ENCODE peak calls at places on chromosomes 12 and 14, in five cellular contexts. D is OCI-LY7, H is osteoblast, G is cardiac muscle cell, X is dorsolateral prefrontal cortex. Y is an unnamed sample.

GRCh38 chr12:64780220-64780530 is 21.0 kb upstream of the GNS start:
- DNase-seq in D (no peak), G (no peak), H (peak), X (no peak), Y (no peak)

GRCh38 chr14:74621556-74621955 is 9.5 kb upstream of the LTBP2 start:
- DNase-seq in G (peak), H (no peak), D (no peak), X (no peak), Y (no peak)

GRCh38 chr12:131865196-131865875 is 29.1 kb upstream of the ULK1 start:
- DNase-seq in H (peak), X (no peak), D (no peak), G (no peak), Y (no peak)

GRCh38 chr12:69500631-69501030 is 30.4 kb downstream of the FRS2 start:
- DNase-seq in X (no peak), D (no peak), H (no peak), G (no peak), Y (no peak)

GRCh38 chr12:7647071-7647470 is 18.6 kb downstream of the APOBEC1 start:
- DNase-seq in X (no peak), H (no peak), D (no peak), G (no peak), Y (no peak)

GRCh38 chr14:100042328-100042727 is 22.9 kb upstream of the EVL start:
- DNase-seq in G (no peak), H (no peak), X (no peak), D (no peak), Y (no peak)

GRCh38 chr14:87992349-87992719 is 648 bp downstream of the GALC start:
- DNase-seq in G (no peak), X (peak), H (no peak), D (no peak), Y (no peak)

GRCh38 chr12:109098142-109098652 is 800 bp downstream of the UNG start:
- DNase-seq in H (no peak), D (no peak), X (no peak), G (peak), Y (no peak)

GRCh38 chr12:90393654-90394053 is 561.3 kb downstream of the CCER1 start:
- DNase-seq in X (no peak), G (no peak), H (no peak), D (no peak), Y (no peak)

GRCh38 chr12:49632986-49633702 is 9.8 kb downstream of the PRPF40B start:
- DNase-seq in X (no peak), G (no peak), H (peak), D (no peak), Y (no peak)

GRCh38 chr14:88866305-88866704 is 41.9 kb downstream of the TTC8 start:
- DNase-seq in X (no peak), H (no peak), G (no peak), D (no peak), Y (no peak)

GRCh38 chr12:66636771-66637170 is 42.1 kb downstream of the GRIP1 start:
- DNase-seq in X (peak), H (no peak), D (no peak), G (no peak), Y (peak)

GRCh38 chr14:30786701-30787100 is 87.7 kb upstream of the COCH start:
- DNase-seq in X (no peak), H (no peak), G (no peak), D (no peak), Y (no peak)
- H3K4me3 ChIP-seq in X (no peak), H (no peak), G (no peak), D (no peak), Y (no peak)

DNA sequence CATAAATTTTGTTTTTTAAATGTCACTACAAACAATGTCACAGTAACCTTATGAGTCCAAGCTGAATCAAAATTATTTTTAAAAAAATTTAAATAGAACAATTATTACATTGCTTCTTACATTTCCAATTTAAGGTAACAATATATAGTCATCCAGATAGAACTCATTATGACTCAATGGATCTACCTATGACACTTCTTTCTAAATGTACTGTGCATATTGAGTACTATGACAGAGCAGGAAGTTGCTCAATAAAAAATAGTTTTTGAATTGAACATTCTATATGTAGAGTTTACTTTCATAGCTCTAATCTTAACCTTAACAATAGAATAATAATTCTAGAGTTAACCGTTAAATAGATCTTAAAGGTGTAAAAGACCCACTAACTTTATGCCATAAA is 44.4 kb upstream of the ALG10 start:
- DNase-seq in H (no peak), D (no peak), X (no peak), G (no peak), Y (no peak)
- H3K27ac ChIP-seq in H (no peak), D (no peak), X (no peak), G (no peak), Y (no peak)

GRCh38 chr12:78204926-78205325 is 374.2 kb downstream of the NAV3 start:
- DNase-seq in X (no peak), G (no peak), H (no peak), D (no peak), Y (no peak)
- TF ChIP-seq CTCF in X (no peak), G (no peak), H (no peak), D (no peak), Y (no peak)

GRCh38 chr14:85531594-85532391 is 1.8 kb downstream of the FLRT2 start:
- DNase-seq in G (peak), D (no peak), H (peak), X (peak), Y (peak)

GRCh38 chr14:85532570-85532969 is 2.6 kb downstream of the FLRT2 start:
- DNase-seq in H (peak), G (no peak), D (no peak), X (no peak), Y (no peak)

GRCh38 chr14:85534435-85534834 is 4.5 kb downstream of the FLRT2 start:
- DNase-seq in X (peak), G (peak), H (peak), D (no peak), Y (peak)

GRCh38 chr14:85533821-85534271 is 3.9 kb downstream of the FLRT2 start:
- DNase-seq in G (peak), X (no peak), D (no peak), H (peak), Y (peak)

GRCh38 chr14:85532981-85533820 is 3.3 kb downstream of the FLRT2 start:
- DNase-seq in D (no peak), X (peak), G (peak), H (peak), Y (peak)
- H3K4me3 ChIP-seq in D (no peak), X (peak), G (peak), H (peak), Y (peak)

GRCh38 chr12:87157791-87158190 is 871.4 kb downstream of the C12orf50 start:
- DNase-seq in G (no peak), X (no peak), D (no peak), H (peak), Y (no peak)

GRCh38 chr12:87165733-87166375 is 863.3 kb downstream of the C12orf50 start:
- DNase-seq in H (no peak), X (no peak), D (peak), G (no peak), Y (no peak)

GRCh38 chr12:87160848-87161601 is 868.2 kb downstream of the C12orf50 start:
- DNase-seq in H (no peak), X (no peak), D (no peak), G (no peak), Y (no peak)

GRCh38 chr12:87163122-87163521 is 866.1 kb downstream of the C12orf50 start:
- DNase-seq in X (no peak), H (no peak), D (no peak), G (no peak), Y (no peak)
- H3K27ac ChIP-seq in X (no peak), H (no peak), D (no peak), G (no peak), Y (no peak)

GRCh38 chr12:46266869-46267617 is 1.8 kb downstream of the SLC38A1 start:
- DNase-seq in X (peak), D (peak), G (peak), H (peak), Y (peak)

GRCh38 chr12:46269429-46270241 is 792 bp upstream of the SLC38A1 start:
- DNase-seq in D (peak), G (peak), H (peak), X (peak), Y (no peak)

GRCh38 chr12:46267618-46268348 is 1.1 kb downstream of the SLC38A1 start:
- DNase-seq in X (no peak), G (peak), D (peak), H (peak), Y (no peak)

GRCh38 chr12:46268349-46268616 is 560 bp downstream of the SLC38A1 start:
- DNase-seq in X (peak), D (no peak), G (peak), H (peak), Y (no peak)

GRCh38 chr12:46268617-46269428 is at the start of gene SLC38A1:
- DNase-seq in X (peak), H (peak), D (peak), G (peak), Y (peak)
- TF ChIP-seq CTCF in X (no peak), H (no peak), D (peak), G (no peak), Y (no peak)

DNA sequence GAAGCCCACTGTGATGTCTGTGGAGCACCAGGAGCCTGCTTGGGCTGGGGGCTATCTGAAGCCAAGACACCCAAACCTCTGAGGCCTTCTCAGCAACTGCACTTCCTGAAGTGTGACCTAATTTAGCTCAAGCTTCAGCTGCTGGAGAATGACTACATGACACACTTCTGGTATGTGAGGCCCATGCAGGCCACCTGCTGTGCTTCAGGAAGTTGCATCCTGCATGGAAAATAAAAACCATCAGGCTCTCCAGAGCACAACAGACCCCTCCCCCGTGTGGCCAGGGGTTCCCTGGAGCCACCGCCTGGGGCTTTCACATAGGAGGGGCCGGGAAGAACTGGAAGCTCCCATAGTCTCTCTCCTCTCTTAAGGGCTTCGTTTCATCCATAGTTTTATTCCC is 217.7 kb downstream of the SLC15A4 start:
- DNase-seq in X (peak), D (no peak), H (no peak), G (no peak), Y (no peak)
- H3K4me3 ChIP-seq in X (no peak), D (no peak), H (no peak), G (no peak), Y (no peak)

GRCh38 chr12:55852740-55853139 is 10.0 kb upstream of the MMP19 start:
- DNase-seq in D (no peak), H (no peak), G (no peak), X (no peak), Y (no peak)

GRCh38 chr12:55847603-55848329 is 5.0 kb upstream of the MMP19 start:
- DNase-seq in G (no peak), H (peak), D (no peak), X (peak), Y (no peak)

GRCh38 chr12:55849616-55850015 is 6.9 kb upstream of the MMP19 start:
- DNase-seq in D (no peak), G (no peak), H (no peak), X (no peak), Y (no peak)

GRCh38 chr12:55847033-55847432 is 4.3 kb upstream of the MMP19 start:
- DNase-seq in H (no peak), G (no peak), X (no peak), D (no peak), Y (no peak)

GRCh38 chr12:55850893-55851292 is 8.2 kb upstream of the MMP19 start:
- DNase-seq in X (no peak), D (no peak), H (no peak), G (peak), Y (no peak)
- H3K27ac ChIP-seq in X (no peak), D (no peak), H (no peak), G (no peak), Y (no peak)